ENCODE peak calls at places on chromosomes 3 and 15, in ten cellular contexts. T is NAMALWA; Q is heart right ventricle; O is HTR-8/SVneo; P is naive thymus-derived CD8-positive, alpha-beta T cell; E is GM12865; D is WTC11; L is AG04450; F is amniotic stem cell; M is cerebellar nuclear complex. C is an unnamed sample.

GRCh38 chr3:197749315-197749600 is 425 bp upstream of the FYTTD1 start:
- DNase-seq in T (peak), Q (no peak), O (peak), P (peak), E (peak), D (peak), L (no peak), F (peak), M (no peak), C (no peak)

GRCh38 chr3:114219741-114220140 is 17.6 kb downstream of the ZNF80 start:
- DNase-seq in T (no peak), Q (no peak), O (no peak), P (no peak), E (no peak), D (no peak), L (no peak), F (no peak), M (no peak), C (no peak)

GRCh38 chr3:16864610-16865313 is 20.0 kb upstream of the PLCL2 start:
- DNase-seq in T (no peak), Q (no peak), O (no peak), P (no peak), E (no peak), D (no peak), L (no peak), F (no peak), M (no peak), C (peak)

GRCh38 chr3:192514081-192514753 is 213.1 kb downstream of the FGF12 start:
- DNase-seq in T (peak), Q (no peak), O (no peak), P (no peak), E (no peak), D (peak), L (no peak), F (no peak), M (no peak), C (no peak)

GRCh38 chr3:35908366-35909232 is 269.3 kb downstream of the ARPP21 start:
- DNase-seq in T (peak), Q (peak), O (peak), P (peak), E (peak), D (peak), L (peak), F (peak), M (no peak), C (no peak)

GRCh38 chr3:139267300-139268246 is 76.2 kb upstream of the MRPS22 start:
- DNase-seq in T (no peak), Q (no peak), O (no peak), P (no peak), E (no peak), D (no peak), L (no peak), F (no peak), M (no peak), C (no peak)

GRCh38 chr3:59273976-59274375 is 224.2 kb upstream of the CFAP20DC start:
- DNase-seq in T (no peak), Q (no peak), O (no peak), P (no peak), E (no peak), D (no peak), L (no peak), F (no peak), M (no peak), C (no peak)

GRCh38 chr3:40990062-40990456 is 209.2 kb upstream of the CTNNB1 start:
- DNase-seq in T (no peak), Q (no peak), O (no peak), P (no peak), E (no peak), D (no peak), L (no peak), F (no peak), M (no peak), C (no peak)

GRCh38 chr3:171328419-171329082 is 131.7 kb downstream of the TNIK start:
- DNase-seq in T (peak), Q (no peak), O (no peak), P (peak), E (peak), D (peak), L (no peak), F (no peak), M (no peak), C (no peak)

GRCh38 chr15:67548862-67549651 is 6.6 kb downstream of the MAP2K5 start:
- DNase-seq in T (peak), Q (peak), O (no peak), P (no peak), E (no peak), D (peak), L (no peak), F (no peak), M (peak), C (no peak)

GRCh38 chr3:172546105-172546504 is 22.9 kb upstream of the TNFSF10 start:
- DNase-seq in T (no peak), Q (no peak), O (no peak), P (no peak), E (no peak), D (no peak), L (no peak), F (no peak), M (no peak), C (no peak)

GRCh38 chr15:42001236-42001635 is 19.6 kb downstream of the PLA2G4E start:
- DNase-seq in T (no peak), Q (no peak), O (no peak), P (no peak), E (no peak), D (no peak), L (no peak), F (no peak), M (no peak), C (no peak)

GRCh38 chr3:31613131-31613626 is 80.5 kb downstream of the STT3B start:
- DNase-seq in T (no peak), Q (no peak), O (no peak), P (no peak), E (no peak), D (no peak), L (no peak), F (no peak), M (no peak), C (no peak)

GRCh38 chr3:32844914-32845313 is 27.1 kb downstream of the TRIM71 start:
- DNase-seq in T (no peak), Q (no peak), O (no peak), P (no peak), E (no peak), D (no peak), L (no peak), F (no peak), M (no peak), C (no peak)

GRCh38 chr3:35012210-35012609 is 627.1 kb upstream of the ARPP21 start:
- DNase-seq in T (no peak), Q (no peak), O (no peak), P (no peak), E (no peak), D (no peak), L (no peak), F (no peak), M (no peak), C (no peak)